ENCODE peak calls at places on chromosomes 13 and 19, in ten cellular contexts. Y, D, Q, S, O, K, R, U, L and B are unnamed samples.

GRCh38 chr19:628168-628567 is 5.2 kb downstream of the POLRMT start:
- DNase-seq in K (no peak), O (no peak), Q (no peak), L (no peak), R (no peak), Y (no peak), S (no peak), D (no peak), U (no peak), B (no peak)

GRCh38 chr13:28751210-28751935 is 32.6 kb upstream of the SLC46A3 start:
- DNase-seq in D (no peak), S (no peak), U (no peak), L (peak; percentile 89), Q (no peak), Y (no peak), O (no peak), R (peak; percentile 68), K (no peak), B (no peak)

GRCh38 chr13:35995136-35995535 is 136.0 kb downstream of the DCLK1 start:
- DNase-seq in Y (no peak), L (peak; percentile 40), U (no peak), D (no peak), K (no peak), R (peak; percentile 20), O (no peak), Q (no peak), S (no peak), B (no peak)

GRCh38 chr13:26485786-26486185 is 71.7 kb upstream of the WASF3 start:
- DNase-seq in Q (no peak), Y (no peak), O (no peak), L (no peak), K (no peak), U (no peak), S (no peak), R (no peak), D (no peak), B (no peak)

GRCh38 chr19:54684537-54684936 is 21.8 kb downstream of the LILRB4 start:
- DNase-seq in Y (no peak), K (no peak), R (peak; percentile 83), Q (peak; percentile 16), O (no peak), L (peak; percentile 7), S (no peak), U (no peak), D (no peak), B (no peak)

GRCh38 chr13:40181203-40181845 is 485.1 kb downstream of the FOXO1 start:
- DNase-seq in K (no peak), S (peak; percentile 47), U (no peak), O (no peak), R (no peak), Q (peak; percentile 18), L (peak; percentile 94), D (no peak), Y (no peak), B (peak; percentile 70)

GRCh38 chr19:58054792-58055482 is 4.1 kb upstream of the ZNF135 start:
- DNase-seq in D (peak; percentile 52), O (no peak), K (peak; percentile 27), U (no peak), Y (peak; percentile 4), Q (no peak), S (no peak), L (peak; percentile 12), R (no peak), B (no peak)

GRCh38 chr19:7925171-7925837 is 631 bp downstream of the CTXN1 start:
- DNase-seq in O (no peak), R (peak; percentile 56), K (peak; percentile 4), Y (no peak), D (peak; percentile 72), L (peak; percentile 80), Q (peak; percentile 85), U (peak; percentile 88), S (no peak), B (peak; percentile 40)

GRCh38 chr13:90197722-90198121 is 1149.8 kb upstream of the MIR17HG start:
- DNase-seq in Q (no peak), U (no peak), R (no peak), Y (no peak), O (no peak), D (no peak), S (peak; percentile 54), L (peak; percentile 24), K (no peak), B (peak; percentile 48)

GRCh38 chr19:18306903-18307681 is 15.8 kb downstream of the LSM4 start:
- DNase-seq in U (peak; percentile 51), Q (no peak), L (no peak), S (no peak), R (no peak), D (no peak), Y (no peak), O (no peak), K (no peak), B (no peak)

GRCh38 chr13:50693755-50694154 is 149.7 kb downstream of the DLEU7 start:
- DNase-seq in O (no peak), Q (no peak), U (no peak), D (no peak), R (no peak), K (no peak), S (no peak), L (peak; percentile 63), Y (no peak), B (no peak)

GRCh38 chr19:18233224-18233825 is 7.1 kb upstream of the PDE4C start:
- DNase-seq in U (peak; percentile 62), K (no peak), Q (peak; percentile 80), D (no peak), S (no peak), L (peak; percentile 54), O (no peak), R (peak; percentile 46), Y (no peak), B (peak; percentile 12)

GRCh38 chr13:21717817-21718216 is 46.9 kb downstream of the FGF9 start:
- DNase-seq in K (no peak), R (no peak), O (no peak), U (no peak), Q (no peak), S (no peak), Y (no peak), L (no peak), D (no peak), B (peak; percentile 79)

GRCh38 chr13:26961890-26962615 is 201.5 kb upstream of the GPR12 start:
- DNase-seq in D (no peak), K (peak; percentile 77), Q (no peak), L (no peak), U (no peak), R (no peak), Y (no peak), S (no peak), O (no peak), B (no peak)

GRCh38 chr19:35112995-35113693 is 2.5 kb upstream of the FXYD3 start:
- DNase-seq in K (no peak), Y (no peak), U (no peak), L (no peak), Q (no peak), R (no peak), O (no peak), D (no peak), S (no peak), B (no peak)

GRCh38 chr13:95627590-95627989 is 16.9 kb downstream of the DZIP1 start:
- DNase-seq in L (peak; percentile 17), U (no peak), Q (no peak), K (no peak), Y (no peak), S (no peak), R (no peak), O (no peak), D (no peak), B (no peak)

GRCh38 chr19:15122331-15123030 is 15.3 kb downstream of the SYDE1 start:
- DNase-seq in K (no peak), L (no peak), S (no peak), R (no peak), O (no peak), U (no peak), Q (no peak), Y (no peak), D (no peak), B (no peak)

GRCh38 chr13:60970736-60971135 is 444.9 kb downstream of the PCDH20 start:
- DNase-seq in Q (no peak), S (no peak), U (no peak), Y (no peak), R (no peak), L (no peak), D (no peak), K (no peak), O (no peak), B (no peak)

GRCh38 chr13:95643471-95643813 is 1.1 kb downstream of the DZIP1 start:
- DNase-seq in L (peak; percentile 51), S (no peak), Q (peak; percentile 10), K (no peak), D (no peak), R (no peak), U (no peak), Y (no peak), O (no peak), B (peak; percentile 44)

GRCh38 chr13:71514900-71515598 is 352.0 kb downstream of the DACH1 start:
- DNase-seq in Q (no peak), L (no peak), K (no peak), Y (no peak), U (no peak), R (no peak), S (no peak), O (no peak), D (no peak), B (no peak)

GRCh38 chr19:49888478-49888901 is 8.2 kb downstream of the IL4I1 start:
- DNase-seq in O (no peak), L (no peak), R (no peak), Y (no peak), U (no peak), K (no peak), D (no peak), S (no peak), Q (no peak), B (no peak)

GRCh38 chr13:110106726-110107125 is 200.2 kb downstream of the COL4A1 start:
- DNase-seq in L (peak; percentile 55), R (no peak), D (no peak), O (no peak), Q (no peak), U (no peak), Y (no peak), S (no peak), K (no peak), B (peak; percentile 62)

GRCh38 chr13:64248371-64249065 is 2832.9 kb upstream of the PCDH20 start:
- DNase-seq in D (no peak), R (no peak), U (no peak), Q (no peak), S (no peak), L (peak; percentile 8), Y (no peak), K (no peak), O (no peak), B (peak; percentile 5)

GRCh38 chr19:47109177-47109540 is 4.4 kb downstream of the ZC3H4 start:
- DNase-seq in Q (no peak), U (no peak), S (no peak), O (no peak), L (no peak), K (no peak), D (no peak), Y (no peak), R (no peak), B (no peak)

GRCh38 chr19:36963262-36963661 is 47.1 kb downstream of the ZNF568 start:
- DNase-seq in K (peak; percentile 62), U (no peak), O (no peak), S (peak; percentile 40), Y (no peak), R (no peak), D (no peak), Q (no peak), L (no peak), B (no peak)

GRCh38 chr13:93411281-93411680 is 184.7 kb downstream of the GPC6 start:
- DNase-seq in O (no peak), S (no peak), L (peak; percentile 25), K (no peak), R (no peak), Y (no peak), Q (no peak), U (no peak), D (no peak), B (no peak)

GRCh38 chr13:30576528-30576927 is 41.2 kb upstream of the USPL1 start:
- DNase-seq in S (peak; percentile 31), Q (no peak), D (no peak), Y (no peak), U (peak; percentile 32), K (no peak), R (no peak), O (no peak), L (peak; percentile 55), B (peak; percentile 75)